ENCODE peak calls at places on chromosomes 4 and X, in five cellular contexts. N is CD8-positive, alpha-beta memory T cell; C is PC-3; O is caudate nucleus; G is RWPE1. T is an unnamed sample.

GRCh38 chr4:43331226-43332078 is 438.9 kb downstream of the GRXCR1 start:
- DNase-seq in N (no peak), C (peak), G (peak), O (no peak), T (no peak)

GRCh38 chrX:65668362-65669310 is 1.2 kb downstream of the MSN start:
- DNase-seq in N (peak), G (peak), O (no peak), C (peak), T (no peak)

GRCh38 chr4:81454498-81454897 is 17.2 kb downstream of the RASGEF1B start:
- DNase-seq in N (no peak), G (peak), O (no peak), C (peak), T (no peak)

GRCh38 chrX:134603806-134604700 is 54.2 kb downstream of the PLAC1 start:
- DNase-seq in C (peak), G (peak), O (no peak), N (no peak), T (no peak)

GRCh38 chrX:40189621-40190020 is 91.9 kb upstream of the BCOR start:
- DNase-seq in C (no peak), O (no peak), G (no peak), N (no peak), T (no peak)

GRCh38 chr4:152310223-152310622 is 225.7 kb downstream of the FBXW7 start:
- DNase-seq in G (no peak), C (peak), O (no peak), N (no peak), T (no peak)

GRCh38 chr4:182536221-182536620 is 293.0 kb downstream of the TENM3 start:
- DNase-seq in C (no peak), N (no peak), G (no peak), O (no peak), T (no peak)

GRCh38 chrX:72001906-72002305 is 91.3 kb downstream of the NHSL2 start:
- DNase-seq in O (no peak), N (no peak), C (no peak), G (no peak), T (no peak)

GRCh38 chr4:52483186-52483585 is 175.9 kb downstream of the USP46 start:
- DNase-seq in N (no peak), C (no peak), G (no peak), O (no peak), T (no peak)

GRCh38 chr4:26839534-26839951 is 21.1 kb upstream of the STIM2 start:
- DNase-seq in N (no peak), C (peak), O (no peak), G (peak), T (no peak)

GRCh38 chr4:71553605-71554004 is 214.8 kb downstream of the SLC4A4 start:
- DNase-seq in N (no peak), C (peak), O (no peak), G (peak), T (no peak)

GRCh38 chr4:163693211-163693610 is 198.7 kb downstream of the TMA16 start:
- DNase-seq in N (no peak), G (no peak), C (peak), O (no peak), T (no peak)

GRCh38 chrX:77527233-77528001 is 80.2 kb downstream of the FGF16 start:
- DNase-seq in G (no peak), C (no peak), N (no peak), O (no peak), T (no peak)

GRCh38 chrX:30301977-30302376 is 7.2 kb downstream of the NR0B1 start:
- DNase-seq in G (peak), O (no peak), N (no peak), C (peak), T (no peak)

GRCh38 chr4:156870166-156870565 is 101.4 kb downstream of the PDGFC start:
- DNase-seq in O (no peak), G (no peak), N (no peak), C (no peak), T (no peak)

GRCh38 chr4:156870861-156871260 is 100.7 kb downstream of the PDGFC start:
- DNase-seq in N (no peak), O (no peak), C (no peak), G (no peak), T (no peak)

DNA sequence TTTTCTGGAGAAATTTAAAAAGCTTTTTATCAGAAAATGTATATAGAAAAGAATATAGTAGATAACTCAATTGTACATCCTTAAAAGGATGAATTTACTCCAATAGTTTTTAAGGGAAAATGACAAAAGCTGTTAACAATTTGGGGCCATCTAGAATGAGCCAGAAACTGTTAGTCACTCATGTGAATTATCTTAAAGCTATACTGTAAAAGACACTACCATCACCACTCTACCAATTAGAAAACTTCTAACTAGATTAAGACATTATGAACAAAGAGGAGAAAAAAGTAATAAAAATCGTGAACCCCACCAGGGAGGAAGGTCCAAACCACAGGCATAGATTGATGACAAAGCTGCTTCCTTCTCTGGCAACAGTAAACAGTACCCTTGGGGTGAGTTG is 106.2 kb downstream of the PDGFC start:
- DNase-seq in C (no peak), G (no peak), N (no peak), O (no peak), T (no peak)
- H3K27ac ChIP-seq in C (no peak), G (no peak), N (no peak), O (no peak), T (no peak)

GRCh38 chrX:150694738-150695410 is 1.7 kb downstream of the MTMR1 start:
- DNase-seq in C (no peak), N (peak), G (no peak), O (no peak), T (no peak)

GRCh38 chrX:150692837-150693781 is at the start of gene MTMR1:
- DNase-seq in N (peak), G (peak), C (peak), O (no peak), T (no peak)

GRCh38 chrX:150696264-150696789 is 3.1 kb downstream of the MTMR1 start:
- DNase-seq in N (no peak), C (no peak), G (no peak), O (no peak), T (no peak)

GRCh38 chrX:150692296-150692695 is 900 bp upstream of the MTMR1 start:
- DNase-seq in C (no peak), N (no peak), G (no peak), O (no peak), T (no peak)

GRCh38 chrX:150693782-150694574 is 782 bp downstream of the MTMR1 start:
- DNase-seq in C (peak), O (no peak), G (peak), N (peak), T (peak)
- H3K27ac ChIP-seq in C (peak), O (peak), G (peak), N (peak), T (peak)

DNA sequence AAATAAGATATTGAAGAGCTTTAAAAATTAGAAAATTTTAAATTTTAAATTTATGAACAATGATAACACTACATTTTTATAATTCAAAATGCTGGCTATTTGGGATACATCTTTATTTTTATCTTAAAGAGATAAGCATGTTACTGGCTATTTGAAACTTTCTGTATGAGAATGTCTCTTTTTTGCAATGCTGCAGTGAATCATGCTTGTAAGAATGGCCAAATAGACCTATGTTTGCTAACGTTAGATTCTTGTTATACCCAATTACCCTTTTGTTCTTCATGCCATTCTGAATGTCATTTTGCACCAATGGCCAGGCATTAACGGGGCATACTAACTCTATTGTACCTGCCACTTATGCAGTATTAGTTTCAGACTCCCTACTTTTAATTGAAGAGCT is 49.5 kb downstream of the SLIT2 start:
- DNase-seq in G (no peak), N (no peak), C (no peak), O (no peak), T (no peak)
- H3K27ac ChIP-seq in G (no peak), N (no peak), C (no peak), O (no peak), T (no peak)

GRCh38 chr4:7291372-7292135 is 99.2 kb downstream of the SORCS2 start:
- DNase-seq in N (no peak), G (no peak), C (no peak), O (peak), T (no peak)
- H3K27ac ChIP-seq in N (no peak), G (no peak), C (no peak), O (peak), T (no peak)

GRCh38 chr4:185716008-185716976 is 95.7 kb downstream of the SORBS2 start:
- DNase-seq in O (no peak), N (no peak), C (no peak), G (no peak), T (no peak)
- H3K27ac ChIP-seq in O (no peak), N (no peak), C (no peak), G (no peak), T (no peak)

DNA sequence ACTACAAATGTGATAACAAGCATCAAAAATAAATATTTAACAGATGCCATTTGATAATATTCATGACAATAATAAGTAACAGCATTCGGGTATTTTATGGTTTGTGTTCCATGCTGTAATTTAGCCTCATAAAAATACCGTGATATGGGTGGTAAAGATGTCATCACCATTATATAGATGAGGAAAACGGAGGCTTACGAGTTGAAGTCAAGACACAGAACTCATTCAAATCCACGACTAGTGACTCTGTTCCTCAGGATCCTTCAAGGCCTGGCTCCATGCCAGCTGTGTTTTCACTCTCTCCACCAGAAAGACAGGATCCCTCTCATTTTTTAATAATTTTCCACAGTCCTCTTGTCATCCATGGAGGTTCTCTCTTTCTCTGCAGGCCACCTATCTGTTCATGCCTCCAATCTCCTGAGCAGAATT is 94.5 kb downstream of the APBB2 start:
- DNase-seq in C (no peak), N (no peak), O (no peak), G (no peak), T (no peak)
- H3K27ac ChIP-seq in C (no peak), N (no peak), O (peak), G (peak), T (peak)

DNA sequence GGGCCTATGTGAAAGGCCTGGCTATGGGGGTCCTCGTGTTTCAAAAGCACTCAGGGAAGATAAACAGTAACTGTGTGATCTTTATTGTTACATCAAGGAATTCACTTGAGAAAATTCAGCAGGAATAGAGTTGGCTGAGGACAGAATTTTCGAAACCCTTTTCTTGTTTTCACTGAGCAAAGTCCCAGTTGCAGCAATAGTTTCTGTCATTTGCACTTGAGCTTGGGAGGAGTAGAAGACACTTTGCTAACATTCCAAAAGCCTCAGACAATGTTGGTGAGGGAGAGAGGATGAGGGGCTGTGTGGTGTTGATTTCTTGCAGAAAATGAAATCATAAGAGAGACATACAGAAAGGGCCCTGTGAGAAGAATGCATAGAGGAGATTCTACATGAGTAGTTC is 151.9 kb upstream of the DIPK2B start:
- DNase-seq in C (no peak), N (no peak), O (no peak), G (no peak), T (no peak)
- H3K27ac ChIP-seq in C (no peak), N (no peak), O (no peak), G (no peak), T (no peak)